ENCODE peak calls at places on chromosomes 3 and 15, in four cellular contexts. One of them, this sample, is unnamed. For H3K4me1, the result is how much of the 10 kb centered on the place peaks cover.

GRCh38 chr3:184645304-184645703 is 66.6 kb downstream of the MAGEF1 start:
- DNase-seq in MM.1S: no peak
- DNase-seq in A549: peak
- DNase-seq in effector memory CD4-positive, alpha-beta T cell: no peak
- DNase-seq in this sample: no peak

GRCh38 chr3:42264399-42265058 is 1.5 kb downstream of the CCK start:
- DNase-seq in MM.1S: no peak
- DNase-seq in A549: peak
- DNase-seq in effector memory CD4-positive, alpha-beta T cell: no peak
- DNase-seq in this sample: peak

GRCh38 chr3:141106842-141107241 is 55.7 kb downstream of the SPSB4 start:
- DNase-seq in MM.1S: no peak
- DNase-seq in A549: no peak
- DNase-seq in effector memory CD4-positive, alpha-beta T cell: no peak
- DNase-seq in this sample: no peak

GRCh38 chr3:196650740-196651311 is 11.3 kb downstream of the NRROS start:
- DNase-seq in effector memory CD4-positive, alpha-beta T cell: no peak
- DNase-seq in A549: peak
- DNase-seq in MM.1S: no peak
- DNase-seq in this sample: no peak

GRCh38 chr3:94965867-94966471 is 903.1 kb downstream of the NSUN3 start:
- DNase-seq in effector memory CD4-positive, alpha-beta T cell: no peak
- DNase-seq in MM.1S: no peak
- DNase-seq in A549: no peak
- DNase-seq in this sample: no peak

GRCh38 chr15:39255760-39256159 is 325.1 kb upstream of the THBS1 start:
- DNase-seq in MM.1S: no peak
- DNase-seq in A549: no peak
- DNase-seq in effector memory CD4-positive, alpha-beta T cell: no peak
- DNase-seq in this sample: no peak

GRCh38 chr3:115580566-115580965 is 42.7 kb upstream of the GAP43 start:
- DNase-seq in MM.1S: no peak
- DNase-seq in effector memory CD4-positive, alpha-beta T cell: no peak
- DNase-seq in A549: no peak
- DNase-seq in this sample: no peak

GRCh38 chr15:41079717-41080116 is 36.4 kb downstream of the INO80 start:
- DNase-seq in MM.1S: no peak
- DNase-seq in A549: no peak
- DNase-seq in effector memory CD4-positive, alpha-beta T cell: no peak
- DNase-seq in this sample: no peak

GRCh38 chr3:122940628-122941086 is 86.9 kb downstream of the SEMA5B start:
- DNase-seq in effector memory CD4-positive, alpha-beta T cell: no peak
- DNase-seq in MM.1S: no peak
- DNase-seq in A549: no peak
- DNase-seq in this sample: no peak

DNA sequence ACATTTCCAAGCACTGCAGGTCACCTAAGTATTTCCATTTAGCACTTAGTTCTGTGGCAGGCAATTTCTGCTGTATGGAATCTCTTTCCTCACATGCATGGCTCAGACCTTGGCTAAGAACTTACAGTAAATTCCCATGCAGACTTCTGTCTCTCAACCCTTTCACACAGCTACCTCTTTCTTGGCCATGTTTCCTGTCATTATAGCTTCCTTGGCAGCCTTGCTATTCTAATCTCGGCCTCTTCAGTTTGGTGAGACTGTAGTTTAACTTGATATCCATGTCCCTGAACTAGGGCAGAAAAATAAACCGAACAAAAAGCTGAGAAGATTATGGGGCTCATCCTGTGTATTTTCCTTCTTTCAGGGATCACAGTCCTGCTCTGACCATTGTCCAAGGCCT is 96.0 kb downstream of the SPATA16 start:
- DNase-seq in effector memory CD4-positive, alpha-beta T cell: no peak
- DNase-seq in MM.1S: no peak
- DNase-seq in A549: no peak
- DNase-seq in this sample: no peak
- H3K4me1 ChIP-seq in effector memory CD4-positive, alpha-beta T cell: under half
- H3K4me1 ChIP-seq in MM.1S: under half
- H3K4me1 ChIP-seq in A549: under half
- H3K4me1 ChIP-seq in this sample: under half

DNA sequence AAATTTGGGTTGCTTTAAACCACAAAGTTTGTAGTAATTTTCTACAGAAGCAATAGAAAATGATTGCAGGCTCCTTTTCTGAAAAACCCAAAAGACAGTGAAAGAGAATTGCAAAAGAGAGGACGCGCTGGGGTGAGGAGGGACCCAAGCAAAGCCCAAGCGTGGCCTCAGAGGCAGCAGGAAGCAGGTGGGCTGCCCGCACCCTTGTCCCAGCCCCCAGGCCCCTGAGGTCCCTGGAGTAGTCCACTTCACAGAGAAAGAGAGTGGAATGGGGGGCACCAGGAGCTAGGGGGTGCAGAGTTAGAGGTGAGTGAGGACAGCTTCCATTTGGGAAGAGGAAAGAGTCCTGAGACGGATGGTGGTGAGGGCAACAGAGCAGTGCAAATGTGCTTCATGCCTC is 11.6 kb downstream of the DNAJB8 start:
- DNase-seq in A549: no peak
- DNase-seq in effector memory CD4-positive, alpha-beta T cell: no peak
- DNase-seq in MM.1S: no peak
- DNase-seq in this sample: no peak
- H3K4me1 ChIP-seq in A549: under half
- H3K4me1 ChIP-seq in effector memory CD4-positive, alpha-beta T cell: under half
- H3K4me1 ChIP-seq in MM.1S: under half
- H3K4me1 ChIP-seq in this sample: under half

GRCh38 chr3:134251731-134252391 is 1.2 kb upstream of the RYK start:
- DNase-seq in A549: peak
- DNase-seq in effector memory CD4-positive, alpha-beta T cell: no peak
- DNase-seq in MM.1S: no peak
- DNase-seq in this sample: no peak

GRCh38 chr3:134250717-134251220 is at the start of gene RYK:
- DNase-seq in A549: peak
- DNase-seq in effector memory CD4-positive, alpha-beta T cell: peak
- DNase-seq in MM.1S: peak
- DNase-seq in this sample: peak

GRCh38 chr3:134255399-134255798 is 4.7 kb upstream of the RYK start:
- DNase-seq in effector memory CD4-positive, alpha-beta T cell: no peak
- DNase-seq in MM.1S: no peak
- DNase-seq in A549: no peak
- DNase-seq in this sample: no peak

GRCh38 chr3:134252766-134253165 is 2.1 kb upstream of the RYK start:
- DNase-seq in MM.1S: no peak
- DNase-seq in A549: no peak
- DNase-seq in effector memory CD4-positive, alpha-beta T cell: no peak
- DNase-seq in this sample: no peak

DNA sequence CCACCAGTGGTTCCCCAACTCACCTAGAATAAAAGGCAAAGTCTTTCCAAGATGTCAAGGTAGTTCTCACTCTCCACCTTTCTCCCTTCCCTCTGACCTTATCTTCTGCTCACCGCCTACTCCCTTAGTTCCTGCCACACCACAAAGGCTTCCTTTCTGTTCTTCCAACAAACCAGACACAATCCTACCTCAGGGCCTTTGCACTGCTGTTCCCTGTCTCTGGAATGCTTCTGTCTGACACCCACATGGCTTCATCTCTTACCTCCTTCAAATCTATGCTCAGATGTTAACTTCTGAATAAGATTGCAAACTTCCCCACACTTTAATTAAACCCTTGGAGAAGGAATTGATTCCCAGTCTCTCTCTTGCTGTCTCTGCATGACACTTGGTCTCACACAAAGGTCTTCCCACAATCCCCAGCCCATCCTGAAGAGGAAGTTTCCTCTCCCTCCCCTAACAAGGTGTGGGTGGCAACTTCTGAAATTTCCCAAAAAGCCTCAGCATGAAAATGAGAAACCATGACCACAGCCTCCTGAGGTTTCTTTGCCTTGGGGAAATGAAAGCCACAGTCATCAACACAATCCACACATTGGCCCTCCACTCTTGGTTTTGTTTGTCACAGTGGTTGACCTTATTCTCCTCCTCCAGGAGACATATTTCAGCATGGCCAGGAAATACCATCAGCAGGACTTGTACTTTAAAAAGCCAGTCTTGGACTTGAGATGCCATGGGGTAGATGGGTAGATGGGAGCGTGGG is 3.0 kb upstream of the RYK start:
- DNase-seq in A549: no peak
- DNase-seq in MM.1S: no peak
- DNase-seq in effector memory CD4-positive, alpha-beta T cell: no peak
- DNase-seq in this sample: no peak
- H3K4me1 ChIP-seq in A549: under half
- H3K4me1 ChIP-seq in MM.1S: under half
- H3K4me1 ChIP-seq in effector memory CD4-positive, alpha-beta T cell: under half
- H3K4me1 ChIP-seq in this sample: under half

GRCh38 chr3:129022995-129023332 is 21.9 kb downstream of the EFCC1 start:
- DNase-seq in A549: no peak
- DNase-seq in effector memory CD4-positive, alpha-beta T cell: no peak
- DNase-seq in MM.1S: no peak
- DNase-seq in this sample: no peak
- H3K4me1 ChIP-seq in A549: under half
- H3K4me1 ChIP-seq in effector memory CD4-positive, alpha-beta T cell: under half
- H3K4me1 ChIP-seq in MM.1S: under half
- H3K4me1 ChIP-seq in this sample: under half

DNA sequence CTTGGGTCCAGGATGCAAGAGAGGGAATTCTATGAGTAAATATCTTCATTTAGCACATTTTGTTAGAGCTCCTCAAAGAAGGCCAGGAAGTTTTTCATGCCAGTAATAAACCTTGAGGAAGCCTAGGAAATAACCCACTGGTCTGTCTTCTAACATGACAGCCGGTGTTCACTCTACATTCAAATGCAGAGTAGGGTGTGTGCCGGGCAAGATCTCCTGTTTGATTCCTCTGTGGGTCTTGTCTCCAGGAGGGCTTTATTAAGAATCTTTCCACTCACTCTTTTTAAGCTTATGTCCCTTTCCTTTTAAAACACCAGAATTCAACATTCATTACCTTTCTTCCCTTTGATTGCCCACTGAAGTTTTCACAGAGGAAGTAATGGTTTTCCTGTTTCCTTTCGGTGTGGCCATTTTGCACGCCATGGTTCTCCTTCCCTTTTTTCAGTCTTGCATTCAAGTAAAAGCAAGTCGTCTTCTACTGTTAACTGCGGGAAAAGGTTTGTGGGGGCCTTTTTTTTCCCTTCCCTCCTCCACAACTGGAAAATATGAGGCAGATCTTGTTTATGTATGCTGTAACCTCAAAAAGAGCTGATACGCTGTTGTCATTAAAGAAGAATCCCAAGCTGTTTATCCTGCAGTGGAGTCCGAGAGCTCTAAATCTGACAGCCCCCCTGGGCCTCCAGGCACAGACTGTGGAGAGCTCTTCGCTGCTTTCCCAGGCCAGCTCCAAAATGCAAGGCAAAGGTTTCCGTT is 40.6 kb downstream of the FILIP1L start:
- DNase-seq in A549: no peak
- DNase-seq in effector memory CD4-positive, alpha-beta T cell: no peak
- DNase-seq in MM.1S: no peak
- DNase-seq in this sample: no peak
- H3K4me1 ChIP-seq in A549: under half
- H3K4me1 ChIP-seq in effector memory CD4-positive, alpha-beta T cell: under half
- H3K4me1 ChIP-seq in MM.1S: under half
- H3K4me1 ChIP-seq in this sample: under half

This sample was measured in breast epithelium.